ENCODE peak calls at places on chromosome 21, in nine cellular contexts. X is epithelial cell of esophagus; Y is fibroblast of the aortic adventitia; D is GM23338; T is uterus; F is stomach; B is CD8-positive, alpha-beta T cell; W is left lung; Z is left ventricle myocardium inferior. J is an unnamed sample.

GRCh38 chr21:26804895-26805609 is 40.2 kb downstream of the ADAMTS1 start:
- DNase-seq in X (no peak), F (no peak), Z (no peak), Y (peak; percentile 87), W (no peak), B (no peak), D (no peak), T (no peak), J (peak; percentile 76)

GRCh38 chr21:33032434-33033047 is 6.8 kb downstream of the OLIG2 start:
- DNase-seq in B (no peak), F (no peak), T (no peak), Y (no peak), X (no peak), D (no peak), Z (no peak), W (no peak), J (no peak)

GRCh38 chr21:15826147-15826780 is 96.5 kb downstream of the USP25 start:
- DNase-seq in X (peak; percentile 85), T (no peak), Z (no peak), W (no peak), Y (peak; percentile 59), B (peak; percentile 30), D (peak; percentile 81), F (no peak), J (peak; percentile 22)

GRCh38 chr21:26881504-26882228 is 36.5 kb upstream of the ADAMTS1 start:
- DNase-seq in T (no peak), W (no peak), B (no peak), F (no peak), D (peak; percentile 44), X (peak; percentile 6), Y (peak; percentile 65), Z (no peak), J (peak; percentile 28)

GRCh38 chr21:20306836-20307235 is 691.4 kb upstream of the NCAM2 start:
- DNase-seq in Z (no peak), F (no peak), X (no peak), W (no peak), Y (no peak), B (no peak), T (no peak), D (no peak), J (no peak)

GRCh38 chr21:43290529-43291346 is 121.9 kb downstream of the CRYAA start:
- DNase-seq in F (no peak), X (no peak), D (no peak), B (no peak), Z (peak; percentile 6), T (no peak), W (peak; percentile 69), Y (no peak), J (no peak)

GRCh38 chr21:25639922-25640670 is 1.0 kb downstream of the JAM2 start:
- DNase-seq in B (no peak), Z (peak; percentile 38), Y (peak; percentile 2), F (no peak), T (peak; percentile 38), W (peak; percentile 77), X (no peak), D (peak; percentile 74), J (no peak)

GRCh38 chr21:35206141-35207125 is 157.3 kb upstream of the RUNX1 start:
- DNase-seq in B (no peak), W (no peak), Y (no peak), D (no peak), F (peak; percentile 69), X (peak; percentile 28), T (no peak), Z (no peak), J (no peak)

GRCh38 chr21:15837603-15838002 is 107.8 kb downstream of the USP25 start:
- DNase-seq in W (no peak), T (no peak), Y (peak; percentile 81), X (peak; percentile 12), Z (no peak), F (no peak), D (no peak), B (no peak), J (peak; percentile 50)

DNA sequence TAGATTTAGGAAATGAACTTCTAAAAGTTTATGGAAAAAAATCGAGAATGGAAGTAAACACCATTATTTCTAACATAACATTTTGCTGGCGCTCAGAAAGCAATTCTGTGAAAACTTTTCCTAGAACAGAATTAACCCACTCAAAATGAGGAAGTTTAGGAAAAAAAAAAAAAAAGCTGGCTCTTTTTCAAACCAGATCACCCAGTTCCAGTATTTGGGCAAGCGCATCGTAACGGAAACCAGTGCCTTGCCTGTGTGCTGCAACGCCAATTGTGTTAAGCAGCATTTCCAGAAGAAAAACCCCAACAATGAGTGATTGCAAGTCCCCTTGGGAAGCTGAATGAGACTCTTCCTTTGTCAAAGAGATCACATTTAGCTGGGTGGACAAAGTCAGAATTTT is 113.6 kb downstream of the ERG start:
- DNase-seq in B (no peak), Z (no peak), W (no peak), Y (no peak), F (no peak), D (no peak), X (no peak), T (no peak), J (no peak)
- TF ChIP-seq CTCF in B (no peak), Z (no peak), W (no peak), Y (no peak), F (no peak), D (no peak), X (no peak), T (no peak), J (no peak)

GRCh38 chr21:44916965-44917364 is 3.7 kb downstream of the ITGB2 start:
- DNase-seq in W (no peak), Y (no peak), X (peak; percentile 81), T (no peak), F (no peak), B (no peak), D (no peak), Z (no peak), J (no peak)
- H3K4me3 ChIP-seq in W (no peak overlapping the region), Y (no peak overlapping the region), X (no peak overlapping the region), T (no peak overlapping the region), F (no peak overlapping the region), B (no peak overlapping the region), D (no peak overlapping the region), Z (no peak overlapping the region), J (no peak overlapping the region)

DNA sequence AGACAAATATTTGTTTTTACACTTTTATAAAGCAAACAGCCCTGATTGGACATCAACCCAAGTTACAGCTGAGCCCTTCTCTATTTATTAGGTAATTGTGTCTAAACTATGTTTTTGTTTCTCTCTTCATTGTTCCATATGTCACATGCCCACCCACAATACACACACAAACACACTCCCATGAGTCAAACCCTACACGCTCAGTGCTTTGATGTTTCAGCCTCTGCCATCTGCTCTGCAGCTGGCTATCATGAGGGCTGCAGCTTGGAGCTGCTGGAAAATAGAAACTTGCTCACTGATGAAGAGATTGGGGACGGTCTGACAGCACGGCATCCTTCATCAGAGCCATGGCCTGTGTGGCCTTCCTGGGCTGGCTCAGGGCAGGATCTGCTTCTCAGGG is 41.7 kb downstream of the PSMG1 start:
- DNase-seq in B (no peak), F (no peak), X (no peak), D (no peak), W (no peak), Y (peak; percentile 25), Z (no peak), T (no peak), J (peak; percentile 78)
- TF ChIP-seq CTCF in B (no peak), F (no peak), X (no peak), D (no peak), W (no peak), Y (no peak), Z (no peak), T (no peak), J (no peak)

GRCh38 chr21:41255190-41255589 is 61.4 kb upstream of the FAM3B start:
- DNase-seq in F (no peak), Y (no peak), D (no peak), W (no peak), X (no peak), T (no peak), B (no peak), Z (no peak), J (no peak)

GRCh38 chr21:41254090-41254700 is 62.4 kb upstream of the FAM3B start:
- DNase-seq in Y (no peak), F (no peak), D (no peak), B (no peak), T (no peak), X (peak; percentile 27), W (no peak), Z (no peak), J (no peak)

GRCh38 chr21:41258617-41259016 is 58.0 kb upstream of the FAM3B start:
- DNase-seq in F (no peak), Y (peak; percentile 25), T (no peak), X (peak; percentile 84), D (no peak), Z (no peak), B (no peak), W (no peak), J (no peak)

GRCh38 chr21:41260428-41260827 is 56.2 kb upstream of the FAM3B start:
- DNase-seq in X (no peak), W (no peak), B (no peak), Y (no peak), F (no peak), D (no peak), T (no peak), Z (no peak), J (no peak)

DNA sequence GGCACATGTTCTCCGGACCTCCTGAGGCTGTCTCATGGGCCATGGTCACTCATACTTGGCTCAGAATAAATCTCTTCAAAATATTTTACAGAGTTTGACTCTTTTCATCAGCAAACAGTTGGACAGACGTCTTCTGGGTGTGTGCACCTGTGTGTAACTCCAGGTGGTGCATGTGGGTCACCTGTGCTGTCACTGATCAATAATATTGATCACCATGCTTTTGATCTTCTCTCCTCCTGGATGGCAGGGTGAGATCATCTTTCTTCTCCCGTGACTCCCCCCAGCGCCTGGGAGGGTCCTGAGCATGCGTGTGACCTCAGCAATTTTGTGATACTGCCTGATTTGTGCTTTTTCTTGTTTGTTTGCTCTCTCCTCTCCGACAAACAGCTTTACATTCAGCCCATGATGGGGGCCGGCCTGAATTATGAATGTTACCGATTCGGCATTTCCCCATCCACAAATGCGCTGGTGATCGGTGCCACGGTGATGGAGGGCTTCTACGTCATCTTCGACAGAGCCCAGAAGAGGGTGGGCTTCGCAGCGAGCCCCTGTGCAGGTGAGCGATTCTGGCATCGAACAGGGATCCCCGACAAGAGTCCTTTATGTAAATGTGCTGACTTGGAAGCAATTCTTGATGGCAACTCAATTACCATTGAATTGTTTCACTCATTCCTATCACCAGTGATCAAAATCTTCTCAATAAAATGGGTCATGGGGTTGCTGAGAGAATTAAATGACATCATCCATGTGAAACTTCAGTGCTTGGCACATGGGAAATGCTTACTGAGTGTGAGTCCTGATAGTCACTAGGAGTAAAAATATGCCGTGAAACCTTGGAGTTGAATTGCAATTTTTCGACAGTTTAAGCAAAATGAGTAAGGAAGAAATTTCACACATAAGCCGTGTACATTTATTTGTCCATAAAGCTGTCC is 59.6 kb upstream of the FAM3B start:
- DNase-seq in T (no peak), W (no peak), B (no peak), Y (no peak), F (no peak), D (no peak), Z (no peak), X (no peak), J (no peak)
- H3K4me3 ChIP-seq in T (no peak overlapping the region), W (no peak overlapping the region), B (no peak overlapping the region), Y (no peak overlapping the region), F (no peak overlapping the region), D (no peak overlapping the region), Z (no peak overlapping the region), X (no peak overlapping the region), J (no peak overlapping the region)

GRCh38 chr21:44574457-44575306 is 1.2 kb downstream of the KRTAP10-4 start:
- DNase-seq in Y (no peak), W (no peak), X (no peak), D (peak; percentile 47), F (peak; percentile 48), Z (no peak), B (no peak), T (no peak), J (no peak)
- TF ChIP-seq CTCF in Y (no peak), W (no peak), X (no peak), D (no peak), F (no peak), Z (no peak), B (no peak), T (no peak), J (no peak)

J was measured in AG10803.